ENCODE peak calls at places on chromosome 5, in ten cellular contexts. E is MM.1S, B is lower leg skin, H is astrocyte of the spinal cord, Z is cardiac fibroblast, R is body of pancreas, T is fibroblast of lung, X is IMR-90, C is fibroblast of mammary gland, W is heart right ventricle. M is an unnamed sample.

GRCh38 chr5:170479484-170479883 is 24.3 kb upstream of the KCNIP1 start:
- DNase-seq in W (no peak), B (no peak), R (peak), E (no peak), T (peak), Z (no peak), C (no peak), H (no peak), X (peak), M (no peak)

GRCh38 chr5:50963647-50964584 is 297.5 kb downstream of the PARP8 start:
- DNase-seq in H (no peak), W (no peak), E (no peak), C (no peak), B (no peak), Z (no peak), T (no peak), R (no peak), X (no peak), M (peak)

GRCh38 chr5:62643556-62644451 is 65.2 kb downstream of the LRRC70 start:
- DNase-seq in Z (no peak), T (no peak), R (no peak), X (no peak), E (no peak), C (no peak), H (no peak), B (no peak), W (no peak), M (no peak)

GRCh38 chr5:112479418-112479817 is 60.3 kb upstream of the EPB41L4A start:
- DNase-seq in W (no peak), T (peak), B (peak), R (no peak), C (peak), H (peak), X (peak), Z (peak), E (no peak), M (peak)

GRCh38 chr5:123819818-123820217 is 307.8 kb downstream of the CSNK1G3 start:
- DNase-seq in W (no peak), Z (peak), C (peak), R (no peak), X (peak), H (peak), E (no peak), T (peak), B (no peak), M (peak)

GRCh38 chr5:38453506-38453905 is 102.9 kb downstream of the LIFR start:
- DNase-seq in Z (no peak), T (no peak), W (no peak), X (no peak), B (no peak), C (no peak), R (no peak), H (peak), E (peak), M (no peak)

GRCh38 chr5:100600289-100600994 is 65.3 kb downstream of the FAM174A start:
- DNase-seq in R (no peak), C (no peak), W (no peak), X (no peak), Z (no peak), B (no peak), H (no peak), E (no peak), T (no peak), M (no peak)

GRCh38 chr5:179766021-179766725 is 27.6 kb upstream of the LTC4S start:
- DNase-seq in T (peak), X (peak), H (peak), R (no peak), W (no peak), C (peak), B (no peak), E (no peak), Z (peak), M (peak)

GRCh38 chr5:41097642-41098041 is 26.5 kb upstream of the MROH2B start:
- DNase-seq in W (peak), X (no peak), R (no peak), Z (no peak), E (no peak), C (no peak), H (no peak), T (no peak), B (no peak), M (no peak)

GRCh38 chr5:58019614-58020013 is 440.3 kb downstream of the PLK2 start:
- DNase-seq in E (no peak), X (no peak), C (no peak), W (peak), H (no peak), Z (peak), R (no peak), B (peak), T (no peak), M (no peak)

GRCh38 chr5:132234684-132235062 is 7.0 kb upstream of the P4HA2 start:
- DNase-seq in B (no peak), E (no peak), H (no peak), C (no peak), R (peak), T (no peak), W (no peak), X (no peak), Z (no peak), M (no peak)

GRCh38 chr5:15495026-15495425 is 5.0 kb upstream of the FBXL7 start:
- DNase-seq in T (peak), R (no peak), Z (no peak), E (no peak), W (no peak), H (no peak), X (no peak), B (no peak), C (peak), M (no peak)

GRCh38 chr5:81825237-81825636 is 74.3 kb upstream of the SSBP2 start:
- DNase-seq in C (peak), X (peak), H (peak), B (peak), R (peak), E (no peak), W (peak), T (peak), Z (peak), M (peak)

GRCh38 chr5:139061856-139062255 is 136.3 kb downstream of the SIL1 start:
- DNase-seq in W (no peak), T (no peak), B (no peak), Z (peak), X (peak), H (peak), R (no peak), E (no peak), C (no peak), M (no peak)

DNA sequence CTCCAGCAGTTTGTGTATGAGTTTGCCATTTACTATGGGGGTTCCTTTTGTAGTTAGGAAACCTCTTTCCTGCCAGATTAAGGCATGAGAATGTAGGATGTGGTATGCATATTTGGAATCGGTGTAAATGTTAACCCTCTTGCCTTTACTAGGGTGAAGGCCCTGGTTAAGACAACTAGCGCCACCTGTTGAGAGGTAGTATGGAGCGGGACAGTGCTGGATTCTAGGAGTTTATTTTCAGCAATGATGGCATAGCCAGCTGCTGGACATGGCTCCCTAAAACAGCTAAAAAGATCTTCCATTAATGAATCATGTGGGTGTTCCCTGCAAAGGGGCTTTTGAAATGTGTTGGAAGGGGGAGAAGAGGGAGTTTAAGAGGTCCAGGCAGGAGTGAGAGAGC is 30.7 kb upstream of the GPX3 start:
- DNase-seq in Z (no peak), X (no peak), T (no peak), C (no peak), B (no peak), E (no peak), W (no peak), R (no peak), H (no peak), M (no peak)
- TF ChIP-seq CTCF in Z (peak), X (peak), T (no peak), C (peak), B (no peak), E (peak), W (no peak), R (no peak), H (peak), M (no peak)

GRCh38 chr5:68049053-68049713 is 166.4 kb upstream of the PIK3R1 start:
- DNase-seq in X (no peak), E (no peak), Z (no peak), W (no peak), B (no peak), H (peak), T (no peak), R (no peak), C (peak), M (peak)
- H3K4me3 ChIP-seq in X (no peak), E (no peak), Z (no peak), W (no peak), B (no peak), H (no peak), T (no peak), R (no peak), C (no peak), M (no peak)

DNA sequence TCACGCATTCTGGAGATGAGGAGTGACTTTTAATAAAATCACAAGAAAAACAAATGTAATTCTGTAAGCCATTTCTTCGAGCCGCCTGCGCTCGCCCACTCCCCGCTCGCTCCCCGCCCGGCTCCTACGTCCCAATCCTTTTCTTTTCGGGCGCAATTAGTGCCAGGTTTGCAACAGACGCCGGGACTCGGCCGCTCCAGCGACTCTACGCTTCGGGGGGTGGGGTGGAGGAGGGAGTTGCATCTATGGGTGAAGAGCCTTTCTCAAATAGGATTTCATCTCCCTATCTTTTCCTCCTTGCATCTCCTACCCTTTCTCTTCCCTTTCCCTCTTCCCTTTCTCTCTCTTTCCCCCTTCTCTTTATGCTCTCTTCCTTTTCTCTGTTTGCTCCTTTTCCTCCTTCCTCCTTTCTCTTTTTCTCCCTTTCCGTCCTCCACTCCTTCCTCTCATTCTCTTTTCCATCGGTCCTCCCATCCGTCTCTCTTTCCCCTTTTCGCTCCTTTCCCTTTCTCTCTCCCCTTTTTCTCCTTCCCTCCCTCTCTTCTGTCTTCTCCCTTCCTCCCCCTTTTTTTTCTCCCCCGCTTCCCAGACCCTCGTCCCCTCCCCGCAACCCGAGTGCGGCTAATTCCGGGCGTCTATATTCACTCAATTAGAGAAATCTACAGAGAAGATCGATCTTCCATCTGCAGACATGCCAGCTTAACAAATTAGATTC is 6.1 kb upstream of the OTP start:
- DNase-seq in E (no peak), W (no peak), R (no peak), B (no peak), H (no peak), Z (no peak), T (no peak), X (no peak), C (no peak), M (no peak)
- TF ChIP-seq CTCF in E (no peak), W (no peak), R (no peak), B (no peak), H (no peak), Z (no peak), T (no peak), X (no peak), C (no peak), M (no peak)

GRCh38 chr5:5421961-5422818 is at the start of gene ICE1:
- DNase-seq in R (peak), C (peak), B (peak), X (peak), W (peak), H (peak), E (peak), Z (peak), T (peak), M (peak)
- H3K4me3 ChIP-seq in R (peak), C (peak), B (peak), X (peak), W (peak), H (peak), E (peak), Z (peak), T (peak), M (peak)

DNA sequence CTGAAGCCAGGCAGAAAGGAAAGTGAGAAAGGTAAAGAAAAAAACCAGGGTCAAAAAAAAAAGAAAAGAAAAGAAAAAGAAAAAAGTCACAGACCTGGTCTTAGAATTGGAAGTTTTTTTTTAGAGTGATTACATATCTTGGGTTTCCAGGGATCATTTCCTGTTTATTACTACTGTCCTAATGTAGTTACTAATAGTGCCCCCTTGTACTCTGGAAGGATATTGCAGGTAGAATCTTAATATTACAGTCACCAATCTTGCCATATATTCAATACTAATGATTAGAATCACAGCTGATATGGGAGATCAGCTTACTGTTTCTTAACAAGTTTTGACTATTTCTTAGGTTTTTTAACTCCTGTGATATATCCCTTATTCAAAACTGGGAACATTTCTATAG is 543.2 kb upstream of the CDH6 start:
- DNase-seq in W (no peak), Z (no peak), C (no peak), E (no peak), T (no peak), R (no peak), X (no peak), H (no peak), B (no peak), M (no peak)
- TF ChIP-seq CTCF in W (no peak), Z (no peak), C (no peak), E (peak), T (no peak), R (no peak), X (no peak), H (no peak), B (no peak), M (no peak)

DNA sequence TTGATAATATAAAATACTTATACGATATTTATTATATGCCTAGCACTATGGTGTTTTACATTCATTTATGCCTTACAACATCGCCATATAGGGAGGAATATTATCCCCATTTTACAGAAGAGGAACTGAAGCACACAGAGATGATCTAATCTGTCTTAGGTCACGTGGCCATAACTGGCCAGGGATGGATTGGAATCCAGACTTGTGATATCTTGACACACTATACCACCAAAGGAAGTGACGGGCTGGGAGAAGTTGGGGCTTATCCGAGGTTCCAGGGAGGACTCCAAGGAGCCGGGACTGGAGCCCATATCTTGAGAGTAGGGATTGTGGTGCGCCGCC is 129.8 kb downstream of the TMEM174 start:
- DNase-seq in Z (no peak), W (no peak), R (no peak), T (no peak), X (no peak), B (no peak), C (peak), H (no peak), E (no peak), M (no peak)
- H3K4me3 ChIP-seq in Z (no peak), W (no peak), R (no peak), T (no peak), X (no peak), B (no peak), C (no peak), H (no peak), E (no peak), M (no peak)

GRCh38 chr5:157323107-157323706 is 57.3 kb downstream of the CYFIP2 start:
- DNase-seq in H (no peak), B (no peak), R (no peak), Z (no peak), C (no peak), T (no peak), W (no peak), X (no peak), E (no peak), M (no peak)
- TF ChIP-seq CTCF in H (peak), B (no peak), R (no peak), Z (peak), C (peak), T (no peak), W (no peak), X (peak), E (peak), M (no peak)

DNA sequence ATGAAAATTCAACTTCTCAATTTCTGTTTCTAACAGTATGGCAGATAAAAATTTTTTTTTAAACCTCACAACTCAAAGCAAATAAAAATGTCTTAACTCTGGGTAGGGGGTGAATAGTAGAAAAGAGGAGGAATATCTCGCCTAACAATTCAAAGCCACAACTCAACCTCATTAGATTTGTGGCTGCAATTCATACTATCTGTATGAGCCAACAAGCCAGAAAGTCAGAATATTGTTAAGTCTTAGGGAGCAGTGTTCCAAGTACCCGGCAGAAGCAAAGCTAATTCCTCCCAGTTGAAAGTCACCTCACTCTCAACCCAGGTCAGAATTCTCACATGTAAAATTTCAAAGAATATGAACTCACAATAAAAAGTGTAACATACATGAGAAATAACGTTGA is 15.0 kb downstream of the PJA2 start:
- DNase-seq in H (peak), E (no peak), Z (no peak), C (no peak), R (no peak), X (no peak), B (no peak), T (no peak), W (no peak), M (no peak)
- H3K4me3 ChIP-seq in H (no peak), E (no peak), Z (no peak), C (no peak), R (no peak), X (no peak), B (no peak), T (no peak), W (no peak), M (no peak)

GRCh38 chr5:115372121-115372520 is 75.7 kb upstream of the CCDC112 start:
- DNase-seq in W (no peak), E (no peak), R (no peak), H (no peak), X (no peak), Z (peak), C (peak), T (peak), B (no peak), M (peak)

GRCh38 chr5:115369430-115370144 is 73.1 kb upstream of the CCDC112 start:
- DNase-seq in R (no peak), E (no peak), W (no peak), B (no peak), Z (no peak), H (no peak), X (no peak), C (no peak), T (no peak), M (no peak)

GRCh38 chr5:115363879-115364278 is 67.4 kb upstream of the CCDC112 start:
- DNase-seq in Z (no peak), E (no peak), X (no peak), H (no peak), C (no peak), W (no peak), R (peak), B (no peak), T (no peak), M (no peak)

GRCh38 chr5:115366223-115366622 is 69.8 kb upstream of the CCDC112 start:
- DNase-seq in R (no peak), Z (peak), W (peak), X (peak), T (peak), H (peak), B (no peak), E (no peak), C (peak), M (peak)
- TF ChIP-seq CTCF in R (no peak), Z (peak), W (no peak), X (no peak), T (no peak), H (no peak), B (no peak), E (no peak), C (peak), M (no peak)